ENCODE peak calls at places on chromosome 16, in four cellular contexts. K is HCT116, I is PC-3, Y is GM23248. D is an unnamed sample.
A peak's percentile ranks its signal among the peaks of the same experiment; 100 is the strongest.

GRCh38 chr16:85724126-85724879 is 26.6 kb downstream of the C16orf74 start:
- DNase-seq in K (no peak), Y (no peak), I (no peak), D (no peak)

GRCh38 chr16:27366687-27367462 is 35.1 kb upstream of the IL21R start:
- DNase-seq in I (no peak), Y (peak; percentile 38), K (no peak), D (no peak)

GRCh38 chr16:31355701-31356100 is 725 bp downstream of the ITGAX start:
- DNase-seq in Y (no peak), I (no peak), K (no peak), D (no peak)

GRCh38 chr16:31131416-31131815 is 4.1 kb downstream of the PRSS8 start:
- DNase-seq in Y (no peak), I (no peak), K (no peak), D (no peak)

GRCh38 chr16:30401768-30402425 is 5.5 kb upstream of the ZNF771 start:
- DNase-seq in K (no peak), Y (no peak), I (no peak), D (no peak)

GRCh38 chr16:71230122-71230845 is at the start of gene HYDIN:
- DNase-seq in K (no peak), Y (peak; percentile 63), I (peak; percentile 64), D (no peak)

GRCh38 chr16:87931504-87931903 is 4.8 kb downstream of the CA5A start:
- DNase-seq in Y (no peak), I (no peak), K (no peak), D (no peak)

GRCh38 chr16:66774981-66775380 is 23.6 kb upstream of the DYNC1LI2 start:
- DNase-seq in I (no peak), Y (no peak), K (no peak), D (no peak)

GRCh38 chr16:46688101-46688656 is 799 bp downstream of the VPS35 start:
- DNase-seq in Y (no peak), K (no peak), I (peak; percentile 45), D (no peak)

GRCh38 chr16:89149386-89149785 is 22.2 kb upstream of the CDH15 start:
- DNase-seq in I (no peak), Y (no peak), K (no peak), D (no peak)

GRCh38 chr16:67723151-67723915 is 4.2 kb upstream of the GFOD2 start:
- DNase-seq in K (no peak), Y (peak; percentile 94), I (peak; percentile 84), D (no peak)

GRCh38 chr16:31085873-31086628 is 2.7 kb downstream of the PRSS53 start:
- DNase-seq in Y (no peak), I (no peak), K (no peak), D (no peak)

GRCh38 chr16:87956169-87956770 is 5.0 kb downstream of the BANP start:
- DNase-seq in I (no peak), Y (peak; percentile 54), K (no peak), D (peak; percentile 81)

GRCh38 chr16:67673712-67674580 is 7.3 kb downstream of the C16orf86 start:
- DNase-seq in Y (no peak), K (no peak), I (no peak), D (no peak)

GRCh38 chr16:35685085-35685484 is 2225.7 kb downstream of the TP53TG3F start:
- DNase-seq in Y (no peak), K (no peak), I (no peak), D (no peak)

GRCh38 chr16:27408012-27408601 is 6.1 kb downstream of the IL21R start:
- DNase-seq in I (no peak), K (no peak), Y (peak; percentile 82), D (no peak)

GRCh38 chr16:79929260-79929977 is 328.9 kb upstream of the MAF start:
- DNase-seq in K (no peak), Y (no peak), I (no peak), D (no peak)

GRCh38 chr16:4481965-4482364 is 5.8 kb downstream of the HMOX2 start:
- DNase-seq in I (no peak), K (no peak), Y (no peak), D (no peak)

GRCh38 chr16:11078812-11079459 is 134.6 kb downstream of the CLEC16A start:
- DNase-seq in K (no peak), I (peak; percentile 36), Y (peak; percentile 88), D (no peak)

GRCh38 chr16:3785413-3785812 is 68.1 kb upstream of the TRAP1 start:
- DNase-seq in K (no peak), Y (no peak), I (no peak), D (no peak)

GRCh38 chr16:61665512-61665911 is 370.7 kb downstream of the CDH8 start:
- DNase-seq in Y (no peak), I (no peak), K (no peak), D (no peak)
- H3K9ac ChIP-seq in Y (no peak overlapping the region), I (no peak overlapping the region), K (no peak overlapping the region), D (no peak overlapping the region)

GRCh38 chr16:17328971-17329370 is 141.8 kb downstream of the XYLT1 start:
- DNase-seq in I (no peak), Y (peak; percentile 57), K (no peak), D (no peak)
- TF ChIP-seq EZH2phosphoT487 in I (no peak), Y (no peak), K (no peak), D (no peak)

DNA sequence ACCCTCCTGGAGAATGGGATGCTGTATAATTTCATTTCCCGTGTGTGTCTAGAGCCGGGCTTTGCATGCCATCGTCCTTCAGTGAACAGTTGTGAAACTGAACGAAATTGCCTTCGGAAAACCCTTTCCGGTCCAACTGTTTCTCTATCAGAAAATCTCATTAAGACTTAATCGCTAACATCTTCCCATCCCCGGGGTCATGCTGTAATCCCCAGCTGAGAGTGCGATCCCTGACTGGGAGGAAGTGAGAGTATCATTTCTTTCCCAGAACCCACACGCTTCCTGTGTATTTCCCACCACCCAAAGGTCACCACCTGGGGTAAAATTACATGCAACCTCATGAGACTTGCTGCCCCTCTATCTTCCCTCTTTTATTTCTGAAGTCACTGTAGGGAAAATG is 75.6 kb upstream of the RBFOX1 start:
- DNase-seq in I (no peak), K (no peak), Y (no peak), D (no peak)
- H3K9ac ChIP-seq in I (no peak overlapping the region), K (no peak overlapping the region), Y (no peak overlapping the region), D (no peak overlapping the region)

GRCh38 chr16:84663433-84664101 is 15.3 kb downstream of the KLHL36 start:
- DNase-seq in K (no peak), I (no peak), Y (no peak), D (peak; percentile 24)

GRCh38 chr16:84665359-84665758 is 17.0 kb downstream of the KLHL36 start:
- DNase-seq in I (no peak), K (no peak), Y (no peak), D (no peak)

GRCh38 chr16:84662471-84662870 is 14.2 kb downstream of the KLHL36 start:
- DNase-seq in I (no peak), Y (no peak), K (no peak), D (no peak)

GRCh38 chr16:84667600-84668309 is 19.4 kb downstream of the KLHL36 start:
- DNase-seq in K (no peak), I (no peak), Y (no peak), D (no peak)

GRCh38 chr16:84665843-84666242 is 17.5 kb downstream of the KLHL36 start:
- DNase-seq in K (no peak), Y (no peak), I (no peak), D (no peak)
- TF ChIP-seq EZH2phosphoT487 in K (no peak), Y (no peak), I (no peak), D (no peak)

D was measured in MM.1S.